ENCODE peak calls at places on chromosomes 6 and 20, in five cellular contexts. B is heart left ventricle, G is IMR-90, P is H1, I is H9. M is an unnamed sample. For H3K4me1, the result is how much of the 10 kb centered on the place peaks cover.

GRCh38 chr6:111683126-111683525 is 77.4 kb upstream of the TRAF3IP2 start:
- DNase-seq in B (no peak), G (no peak), P (no peak), I (no peak), M (no peak)

GRCh38 chr6:111592726-111593515 is 12.8 kb downstream of the TRAF3IP2 start:
- DNase-seq in B (no peak), G (no peak), P (no peak), I (no peak), M (no peak)

GRCh38 chr20:34249291-34249690 is 8.1 kb downstream of the ASIP start:
- DNase-seq in B (no peak), G (peak), P (no peak), I (no peak), M (no peak)

GRCh38 chr20:59253325-59253724 is 47.1 kb upstream of the EDN3 start:
- DNase-seq in B (no peak), G (no peak), P (no peak), I (no peak), M (no peak)

GRCh38 chr6:93792751-93793150 is 373.4 kb upstream of the EPHA7 start:
- DNase-seq in B (no peak), G (peak), P (no peak), I (no peak), M (no peak)

GRCh38 chr6:137772541-137773289 is 94.3 kb upstream of the TNFAIP3 start:
- DNase-seq in B (no peak), G (no peak), P (no peak), I (no peak), M (no peak)

GRCh38 chr20:32192698-32193097 is 14.8 kb downstream of the PLAGL2 start:
- DNase-seq in B (no peak), G (no peak), P (no peak), I (no peak), M (no peak)

GRCh38 chr20:25733903-25734302 is 37.2 kb upstream of the ZNF337 start:
- DNase-seq in B (no peak), G (no peak), P (no peak), I (no peak), M (no peak)

GRCh38 chr6:14721103-14721758 is 524.6 kb upstream of the JARID2 start:
- DNase-seq in B (no peak), G (peak), P (no peak), I (no peak), M (peak)

GRCh38 chr20:54134445-54135220 is 39.2 kb downstream of the CYP24A1 start:
- DNase-seq in B (no peak), G (peak), P (no peak), I (no peak), M (no peak)

GRCh38 chr6:4780360-4780812 is 4.2 kb downstream of the CDYL start:
- DNase-seq in B (no peak), G (peak), P (no peak), I (no peak), M (no peak)

GRCh38 chr20:35576816-35577215 is 34.9 kb downstream of the ERGIC3 start:
- DNase-seq in B (no peak), G (no peak), P (no peak), I (no peak), M (no peak)

GRCh38 chr6:47681201-47681990 is 17.0 kb upstream of the ADGRF4 start:
- DNase-seq in B (no peak), G (no peak), P (no peak), I (no peak), M (no peak)

GRCh38 chr6:46419576-46420002 is 71.7 kb downstream of the RCAN2 start:
- DNase-seq in B (peak), G (peak), P (no peak), I (peak), M (peak)

GRCh38 chr20:16771204-16771603 is 23.0 kb downstream of the OTOR start:
- DNase-seq in B (no peak), G (peak), P (no peak), I (no peak), M (no peak)

DNA sequence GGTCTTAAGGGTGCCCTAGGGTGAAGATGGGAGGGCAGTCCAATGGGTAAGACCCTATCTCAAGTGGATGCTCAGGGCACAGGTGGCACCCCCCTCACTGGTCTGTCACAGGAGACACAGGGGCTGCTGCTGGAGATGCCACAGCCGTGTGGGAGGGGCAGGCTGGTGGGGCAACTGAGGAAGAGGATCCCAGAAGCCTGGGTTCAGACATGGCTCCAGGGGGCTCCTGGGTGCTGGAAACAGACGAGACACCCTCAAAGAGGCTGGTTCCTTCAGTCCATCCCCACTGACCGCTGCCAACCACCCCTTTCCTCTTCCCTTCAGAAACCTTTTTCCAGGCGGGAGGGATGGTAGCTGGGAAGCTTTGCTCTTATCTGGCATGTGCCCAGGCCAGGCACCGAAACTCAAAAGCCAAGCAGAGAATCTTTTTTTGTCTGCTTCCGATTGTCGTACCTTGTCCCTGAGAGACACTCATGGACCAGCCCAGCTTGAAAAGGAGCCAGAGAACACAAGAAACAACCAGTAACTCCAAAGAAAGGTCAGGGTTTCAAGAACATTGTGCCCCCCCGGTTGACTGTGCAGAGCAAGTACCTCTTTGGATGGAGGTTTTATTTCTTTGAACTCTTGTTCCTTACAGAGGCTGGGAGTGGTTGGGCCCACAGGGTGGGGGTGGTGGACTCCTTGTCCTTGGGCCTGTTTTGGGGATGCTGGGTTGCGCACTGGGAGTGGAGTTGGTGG is 28.5 kb upstream of the EMILIN3 start:
- DNase-seq in B (no peak), G (no peak), P (no peak), I (no peak), M (no peak)
- H3K4me1 ChIP-seq in B (under half), G (under half), P (under half), I (under half), M (under half)

DNA sequence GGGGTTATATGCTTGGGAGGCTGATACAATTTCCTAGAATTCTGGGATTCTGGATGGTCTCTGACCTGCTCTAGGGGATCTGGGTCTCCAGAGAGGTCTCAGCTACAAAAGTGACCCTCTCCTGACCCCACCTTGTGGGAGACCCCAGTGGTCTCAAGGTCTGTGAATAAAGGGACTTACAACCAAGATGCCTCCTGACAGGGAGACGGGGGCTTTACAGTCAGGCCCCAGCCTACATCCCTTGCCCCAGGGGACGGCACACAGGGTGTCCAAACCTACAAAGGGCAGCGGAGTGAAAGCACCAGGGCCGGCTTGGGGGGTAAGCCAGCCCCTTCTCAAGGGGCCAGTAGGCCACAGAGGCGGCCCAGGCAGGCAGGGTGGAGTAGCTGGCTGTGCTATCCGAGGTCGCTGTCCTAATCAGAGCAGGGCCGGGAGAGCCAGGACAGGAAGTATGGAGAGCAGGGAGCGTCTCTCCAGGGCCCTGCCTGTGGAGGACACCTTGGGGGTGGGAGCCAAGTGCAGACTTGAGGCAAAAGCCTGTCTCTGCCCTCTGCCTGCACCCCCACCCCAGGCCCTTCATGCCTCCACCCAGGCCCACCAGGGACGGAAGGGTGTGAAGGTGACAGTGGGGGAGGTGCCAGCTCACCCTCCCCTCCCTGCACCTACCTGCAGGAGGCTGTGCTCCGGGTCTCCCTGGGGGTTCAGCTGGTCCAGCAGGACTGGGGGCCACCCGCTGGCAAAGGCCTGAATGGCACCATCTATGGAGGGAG is 3.5 kb downstream of the GFRA4 start:
- DNase-seq in B (no peak), G (no peak), P (no peak), I (peak), M (no peak)
- TF ChIP-seq CTCF in B (no peak), G (no peak), P (peak), I (peak), M (no peak)

GRCh38 chr6:11354019-11354418 is 121.6 kb upstream of the NEDD9 start:
- DNase-seq in B (peak), G (peak), P (no peak), I (no peak), M (no peak)

GRCh38 chr6:11358904-11359840 is 126.7 kb upstream of the NEDD9 start:
- DNase-seq in B (no peak), G (no peak), P (no peak), I (no peak), M (no peak)

GRCh38 chr6:11362481-11363018 is 130.1 kb upstream of the NEDD9 start:
- DNase-seq in B (no peak), G (no peak), P (no peak), I (no peak), M (no peak)

GRCh38 chr6:11357285-11357684 is 124.8 kb upstream of the NEDD9 start:
- DNase-seq in B (no peak), G (no peak), P (no peak), I (no peak), M (no peak)

GRCh38 chr6:11356404-11357155 is 124.1 kb upstream of the NEDD9 start:
- DNase-seq in B (peak), G (no peak), P (no peak), I (no peak), M (no peak)
- H3K27ac ChIP-seq in B (peak), G (no peak), P (no peak), I (no peak), M (no peak)

GRCh38 chr20:51393566-51393965 is 149.0 kb downstream of the NFATC2 start:
- DNase-seq in B (no peak), G (no peak), P (no peak), I (no peak), M (no peak)
- H3K4me1 ChIP-seq in B (under half), G (under half), P (under half), I (under half), M (under half)

M was measured in OCI-LY7.